ENCODE peak calls at places on chromosomes 4 and X, in six cellular contexts. R is IMR-90, D is neuronal stem cell, V is H9, A is mesenchymal stem cell, K is H1. F is an unnamed sample.

GRCh38 chr4:53490965-53491622 is 100.2 kb downstream of the LNX1 start:
- DNase-seq in K (no peak), D (no peak), V (no peak), R (peak), A (peak), F (peak)

GRCh38 chrX:115266300-115266699 is 23.2 kb upstream of the LUZP4 start:
- DNase-seq in K (no peak), A (peak), R (no peak), V (no peak), D (no peak), F (no peak)

GRCh38 chr4:110636231-110636676 is 13.4 kb upstream of the PITX2 start:
- DNase-seq in A (peak), V (no peak), D (no peak), K (no peak), R (no peak), F (peak)

GRCh38 chr4:112321768-112322684 is 24.9 kb downstream of the ALPK1 start:
- DNase-seq in D (peak), A (peak), V (peak), K (peak), R (peak), F (peak)

GRCh38 chrX:55057691-55058249 is 17.1 kb upstream of the PAGE2B start:
- DNase-seq in D (peak), A (peak), R (peak), V (no peak), K (peak), F (peak)

GRCh38 chrX:20263474-20263873 is 3.2 kb downstream of the RPS6KA3 start:
- DNase-seq in K (no peak), D (no peak), A (peak), R (peak), V (no peak), F (no peak)

GRCh38 chr4:153074501-153075255 is 129.6 kb upstream of the TRIM2 start:
- DNase-seq in A (no peak), D (no peak), V (no peak), K (no peak), R (no peak), F (no peak)

GRCh38 chr4:3645711-3646221 is 113.5 kb upstream of the LRPAP1 start:
- DNase-seq in R (no peak), K (no peak), V (no peak), D (no peak), A (no peak), F (no peak)

GRCh38 chrX:21493226-21493850 is 119.1 kb downstream of the CNKSR2 start:
- DNase-seq in V (no peak), A (no peak), R (peak), D (no peak), K (no peak), F (no peak)

GRCh38 chr4:114435118-114435517 is 163.5 kb upstream of the UGT8 start:
- DNase-seq in A (no peak), D (no peak), V (no peak), R (no peak), K (no peak), F (no peak)

GRCh38 chrX:18149454-18149853 is 71.2 kb downstream of the BEND2 start:
- DNase-seq in A (no peak), V (no peak), K (no peak), D (no peak), R (no peak), F (peak)

GRCh38 chr4:150332961-150333360 is 249.0 kb upstream of the MAB21L2 start:
- DNase-seq in A (no peak), R (no peak), D (no peak), K (no peak), V (no peak), F (no peak)

GRCh38 chr4:174420317-174420716 is 102.0 kb downstream of the HPGD start:
- DNase-seq in D (no peak), R (no peak), V (no peak), K (no peak), A (no peak), F (no peak)

GRCh38 chr4:59553063-59553738 is 1646.9 kb upstream of the ADGRL3 start:
- DNase-seq in V (no peak), K (no peak), D (no peak), A (peak), R (no peak), F (peak)

GRCh38 chr4:148007303-148007702 is 275.4 kb downstream of the ARHGAP10 start:
- DNase-seq in D (no peak), K (no peak), R (peak), A (peak), V (no peak), F (peak)

GRCh38 chr4:151540728-151541437 is 131.9 kb downstream of the FHIP1A start:
- DNase-seq in D (no peak), V (no peak), A (peak), R (peak), K (no peak), F (no peak)

GRCh38 chr4:168803727-168804126 is 206.3 kb downstream of the CBR4 start:
- DNase-seq in A (peak), R (peak), K (no peak), V (peak), D (no peak), F (peak)

GRCh38 chr4:183397741-183398297 is 46.6 kb upstream of the CDKN2AIP start:
- DNase-seq in K (no peak), A (no peak), R (no peak), D (no peak), V (no peak), F (no peak)

GRCh38 chr4:40515398-40516293 is 114.0 kb downstream of the RBM47 start:
- DNase-seq in A (peak), D (no peak), V (peak), K (no peak), R (no peak), F (peak)

GRCh38 chr4:150799207-150799606 is 215.9 kb downstream of the LRBA start:
- DNase-seq in K (no peak), R (no peak), A (no peak), V (no peak), D (no peak), F (peak)

DNA sequence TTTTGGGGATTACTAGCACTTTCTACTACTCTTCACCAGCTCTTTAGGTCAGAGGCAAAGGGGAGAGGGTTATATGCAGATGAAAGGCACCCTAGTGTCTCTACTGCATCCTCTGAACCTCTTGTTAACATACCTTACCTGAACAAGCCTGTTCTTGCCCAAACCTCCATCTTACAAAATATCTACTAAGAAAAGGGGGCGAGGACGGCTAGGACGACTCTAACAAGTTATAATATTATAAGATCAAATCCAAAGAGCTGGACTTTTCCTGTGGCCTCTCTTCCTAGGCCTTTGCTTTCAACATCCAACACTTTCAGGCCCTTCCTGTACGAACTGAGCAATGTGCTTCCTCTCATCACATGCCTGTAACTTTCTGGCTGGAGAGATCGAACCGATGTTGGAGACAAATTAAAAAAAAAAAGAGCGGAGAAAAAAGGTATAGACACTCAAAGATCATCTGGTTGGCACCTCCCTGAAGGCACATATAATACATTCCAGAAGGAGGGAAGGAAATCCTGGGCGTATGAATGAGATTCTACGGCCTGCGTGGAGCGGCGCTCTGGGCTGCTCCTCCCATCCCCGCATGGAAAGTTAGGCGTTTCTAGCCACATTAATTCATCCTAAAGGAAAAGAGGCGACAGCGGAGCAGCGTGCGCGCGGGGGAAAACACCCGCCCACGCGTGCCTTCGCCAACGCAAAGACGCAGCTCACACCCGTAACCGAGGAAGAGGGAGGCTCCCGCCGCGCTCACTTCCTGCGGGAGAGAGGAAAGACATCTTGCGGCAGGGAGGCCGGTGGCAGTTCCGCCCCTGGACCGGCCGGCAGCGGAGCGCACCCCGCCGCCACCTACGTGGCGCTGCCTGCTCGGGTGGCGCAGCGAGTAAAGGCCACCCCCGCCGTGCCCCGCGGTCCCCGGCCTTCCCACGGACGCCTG is 803 bp downstream of the PRDM5 start:
- DNase-seq in R (peak), D (no peak), A (peak), V (peak), K (peak), F (peak)
- H4K8ac ChIP-seq in R (peak), D (peak), A (peak), V (no peak), K (peak), F (peak)

GRCh38 chr4:2537011-2537830 is 774 bp downstream of the FAM193A start:
- DNase-seq in A (peak), K (peak), D (peak), R (peak), V (peak), F (peak)

GRCh38 chr4:2536193-2537010 is at the start of gene FAM193A:
- DNase-seq in D (peak), V (peak), K (peak), R (peak), A (peak), F (peak)

GRCh38 chr4:2534904-2535385 is 1.5 kb upstream of the FAM193A start:
- DNase-seq in A (no peak), R (peak), V (no peak), K (no peak), D (no peak), F (peak)

DNA sequence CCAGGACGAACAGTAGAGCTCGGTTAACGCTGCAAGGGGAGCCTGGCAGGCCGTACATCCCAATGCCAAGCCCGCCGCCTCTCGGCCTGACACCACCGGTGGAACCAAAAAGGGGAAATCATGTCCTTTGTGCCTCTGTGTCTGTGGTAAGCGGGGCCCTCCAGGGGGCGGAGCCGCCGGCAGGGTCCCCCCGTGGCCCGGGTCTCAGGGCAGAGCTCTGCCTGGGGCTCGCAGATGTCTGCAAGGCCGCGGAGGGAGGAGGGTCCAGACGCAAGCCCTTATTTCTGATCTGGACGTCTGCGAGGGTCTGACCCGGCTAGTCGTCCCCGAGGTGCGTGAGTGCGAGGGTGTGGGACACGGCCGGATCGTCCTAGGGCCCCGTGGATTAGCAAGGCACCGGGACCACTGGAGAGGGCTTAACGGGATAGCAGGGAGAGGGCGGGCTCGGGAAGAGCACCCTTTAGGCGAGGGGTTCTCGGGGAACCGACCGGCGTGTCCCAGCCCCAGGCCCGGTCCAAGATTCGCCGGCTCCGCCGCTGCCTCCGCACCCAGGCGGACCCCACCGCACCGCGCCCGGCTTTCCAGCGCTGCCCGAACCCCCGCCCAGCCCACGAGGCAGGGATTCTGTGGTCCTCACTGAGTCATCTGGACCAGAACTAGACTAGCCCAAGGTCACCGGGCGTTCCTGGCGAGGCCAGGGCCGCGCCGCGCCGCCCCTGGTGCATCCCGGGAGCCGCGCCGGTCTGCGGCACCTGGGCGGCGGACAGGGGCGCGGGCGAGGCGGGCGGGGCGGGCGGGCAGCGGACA is 858 bp upstream of the FAM193A start:
- DNase-seq in V (peak), D (peak), A (peak), R (peak), K (peak), F (peak)
- H3K18ac ChIP-seq in V (peak), D (peak), A (peak), R (peak), K (peak), F (peak)

GRCh38 chr4:51842167-51842553 is 793 bp upstream of the DCUN1D4 start:
- DNase-seq in V (no peak), R (peak), K (no peak), D (no peak), A (no peak), F (no peak)
- H4K8ac ChIP-seq in V (no peak), R (peak), K (no peak), D (no peak), A (peak), F (no peak)

DNA sequence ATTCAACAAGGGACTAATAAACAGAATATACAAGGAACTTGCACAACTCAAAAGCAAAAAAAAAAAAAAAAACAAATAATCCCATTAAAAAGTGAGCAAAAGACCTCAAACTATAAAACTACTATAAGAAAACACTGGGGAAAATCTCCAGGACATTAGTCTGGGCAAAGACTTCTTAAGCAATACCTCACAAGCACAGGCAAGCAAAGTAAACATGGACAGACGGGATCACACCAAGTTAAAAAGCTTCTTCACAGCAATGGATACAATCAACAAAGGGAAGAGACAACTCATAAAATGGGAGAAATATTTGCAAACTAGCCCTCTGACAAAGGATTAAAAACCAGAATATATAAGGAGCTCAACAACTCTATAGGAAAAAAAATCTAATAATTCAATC is 17.1 kb upstream of the BMP15 start:
- DNase-seq in D (no peak), A (no peak), R (no peak), V (no peak), K (no peak), F (no peak)
- H3K18ac ChIP-seq in D (no peak), A (no peak), R (no peak), V (no peak), K (no peak), F (no peak)

GRCh38 chrX:139932077-139932900 is 564 bp downstream of the ATP11C start:
- DNase-seq in R (peak), A (peak), K (no peak), D (no peak), V (no peak), F (no peak)
- H4K8ac ChIP-seq in R (peak), A (peak), K (peak), D (no peak), V (no peak), F (no peak)

GRCh38 chrX:76996641-76997040 is 450.5 kb upstream of the FGF16 start:
- DNase-seq in V (no peak), A (no peak), D (no peak), K (no peak), R (no peak), F (no peak)
- H3K18ac ChIP-seq in V (no peak), A (no peak), D (no peak), K (no peak), R (no peak), F (no peak)

DNA sequence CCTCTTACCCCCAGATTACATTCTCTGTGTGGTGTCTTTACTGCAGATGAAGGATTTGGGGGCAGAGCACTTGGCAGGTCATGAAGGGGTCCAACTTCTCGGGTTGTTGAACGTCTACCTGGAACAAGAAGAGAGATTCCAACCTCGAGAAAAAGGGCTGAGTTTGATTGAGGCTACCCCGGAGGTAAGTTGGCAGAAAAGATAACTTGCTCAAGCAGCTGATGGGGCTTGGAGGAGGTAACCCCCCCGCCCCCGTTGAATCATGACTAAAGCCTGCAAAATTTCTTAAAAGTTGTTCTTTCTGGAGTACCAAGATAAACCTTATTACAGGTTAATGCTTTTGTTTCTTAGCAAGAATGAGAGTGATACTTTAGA is 1.5 kb downstream of the CCNG2 start:
- DNase-seq in K (no peak), V (no peak), D (no peak), R (no peak), A (no peak), F (no peak)
- H4K8ac ChIP-seq in K (no peak), V (no peak), D (no peak), R (peak), A (no peak), F (no peak)

GRCh38 chr4:88008133-88008621 is 742 bp downstream of the PKD2 start:
- DNase-seq in R (peak), A (peak), D (peak), K (peak), V (peak), F (peak)
- H3K18ac ChIP-seq in R (no peak), A (peak), D (peak), K (peak), V (peak), F (peak)

GRCh38 chr4:99949034-99949998 is 759 bp downstream of the H2AZ1 start:
- DNase-seq in V (peak), K (peak), D (peak), A (peak), R (peak), F (peak)
- H4K8ac ChIP-seq in V (no peak), K (peak), D (no peak), A (peak), R (peak), F (no peak)

GRCh38 chrX:120629667-120630537 is at the start of gene C1GALT1C1:
- DNase-seq in D (peak), A (peak), R (peak), V (peak), K (peak), F (peak)
- H3K18ac ChIP-seq in D (no peak), A (peak), R (peak), V (no peak), K (no peak), F (no peak)

F was measured in mesendoderm.